ENCODE peak calls at places on chromosomes 3 and 15, in five cellular contexts. R, H, P, S and E are unnamed samples.

GRCh38 chr3:25585361-25586166 is 79.1 kb downstream of the TOP2B start:
- DNase-seq in R (no peak), H (no peak), P (no peak), S (no peak), E (no peak)

GRCh38 chr15:35561308-35561707 is 15.3 kb upstream of the DPH6 start:
- DNase-seq in R (no peak), H (no peak), P (no peak), S (no peak), E (no peak)

GRCh38 chr3:115341208-115341607 is 194.1 kb upstream of the ZBTB20 start:
- DNase-seq in R (no peak), H (no peak), P (no peak), S (no peak), E (no peak)

GRCh38 chr3:155853214-155854146 is 747 bp downstream of the SLC33A1 start:
- DNase-seq in R (peak; percentile 62), H (peak; percentile 73), P (peak; percentile 74), S (peak; percentile 40), E (peak; percentile 43)

GRCh38 chr3:65946438-65946837 is 92.3 kb downstream of the MAGI1 start:
- DNase-seq in R (peak; percentile 64), H (peak; percentile 82), P (no peak), S (peak; percentile 80), E (peak; percentile 25)

GRCh38 chr3:108181172-108181571 is 41.1 kb downstream of the IFT57 start:
- DNase-seq in R (no peak), H (no peak), P (no peak), S (no peak), E (no peak)

GRCh38 chr3:70840106-70840870 is 527.9 kb upstream of the MDFIC2 start:
- DNase-seq in R (no peak), H (no peak), P (peak; percentile 41), S (no peak), E (no peak)

GRCh38 chr3:65741540-65741939 is 297.2 kb downstream of the MAGI1 start:
- DNase-seq in R (no peak), H (no peak), P (no peak), S (no peak), E (no peak)

GRCh38 chr3:61182648-61183047 is 68.6 kb downstream of the FHIT start:
- DNase-seq in R (no peak), H (no peak), P (no peak), S (no peak), E (no peak)

GRCh38 chr3:4310971-4311370 is 7.8 kb downstream of the SETMAR start:
- DNase-seq in R (no peak), H (no peak), P (no peak), S (no peak), E (no peak)

GRCh38 chr3:183449391-183449790 is 21.0 kb upstream of the MCF2L2 start:
- DNase-seq in R (no peak), H (no peak), P (peak; percentile 66), S (no peak), E (no peak)

GRCh38 chr3:134476977-134477376 is 8.8 kb downstream of the ANAPC13 start:
- DNase-seq in R (no peak), H (no peak), P (no peak), S (no peak), E (no peak)

GRCh38 chr15:69648215-69648614 is 195.6 kb downstream of the RPLP1 start:
- DNase-seq in R (no peak), H (no peak), P (no peak), S (no peak), E (no peak)

GRCh38 chr3:46423588-46423987 is 16.5 kb downstream of the CCRL2 start:
- DNase-seq in R (no peak), H (no peak), P (no peak), S (no peak), E (no peak)

GRCh38 chr15:59549339-59549807 is 62.2 kb upstream of the GCNT3 start:
- DNase-seq in R (no peak), H (no peak), P (no peak), S (no peak), E (no peak)

GRCh38 chr3:112007641-112008040 is 8.9 kb downstream of the TAGLN3 start:
- DNase-seq in R (no peak), H (no peak), P (no peak), S (no peak), E (peak; percentile 72)

GRCh38 chr3:131608741-131609140 is 106.0 kb upstream of the MRPL3 start:
- DNase-seq in R (no peak), H (no peak), P (no peak), S (no peak), E (no peak)

GRCh38 chr15:59282515-59283337 is 76.1 kb downstream of the LDHAL6B start:
- DNase-seq in R (no peak), H (no peak), P (peak; percentile 18), S (no peak), E (no peak)

GRCh38 chr3:38028621-38029361 is 651 bp downstream of the PLCD1 start:
- DNase-seq in R (no peak), H (peak; percentile 71), P (peak; percentile 78), S (no peak), E (peak; percentile 50)

GRCh38 chr15:61220125-61220524 is 9.0 kb downstream of the RORA start:
- DNase-seq in R (no peak), H (no peak), P (no peak), S (no peak), E (no peak)

GRCh38 chr15:27175479-27176153 is 204.6 kb downstream of the GABRG3 start:
- DNase-seq in R (no peak), H (no peak), P (no peak), S (no peak), E (no peak)
- H3K9me3 ChIP-seq in R (peaks cover 13% of the 10 kb centered on the region), H (peaks cover 11% of the 10 kb centered on the region), P (no peaks in the 10 kb centered on the region), S (no peaks in the 10 kb centered on the region), E (peaks cover 2% of the 10 kb centered on the region)

DNA sequence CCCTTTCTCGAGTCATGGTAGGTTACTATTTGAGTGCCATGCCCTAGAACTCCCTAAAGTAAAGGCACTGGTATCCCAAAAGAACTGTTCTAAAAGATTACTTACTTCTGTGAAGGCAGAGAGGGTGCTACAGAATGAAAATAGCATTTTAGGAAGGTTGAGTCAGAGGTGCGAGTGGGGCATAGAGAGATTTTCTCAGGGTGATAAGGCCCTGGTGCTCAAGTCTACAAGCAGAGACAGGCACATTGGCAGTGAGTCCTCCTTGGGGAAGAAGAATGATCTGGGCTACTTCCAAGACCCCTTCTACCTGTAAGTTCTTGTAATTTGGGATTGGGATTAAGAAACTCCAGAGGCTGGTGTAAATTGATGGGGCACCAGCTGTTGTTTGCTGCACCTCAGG is 96.7 kb downstream of the AKAP13 start:
- DNase-seq in R (no peak), H (no peak), P (no peak), S (no peak), E (no peak)
- H3K4me3 ChIP-seq in R (no peak overlapping the region), H (no peak overlapping the region), P (no peak overlapping the region), S (no peak overlapping the region), E (no peak overlapping the region)

DNA sequence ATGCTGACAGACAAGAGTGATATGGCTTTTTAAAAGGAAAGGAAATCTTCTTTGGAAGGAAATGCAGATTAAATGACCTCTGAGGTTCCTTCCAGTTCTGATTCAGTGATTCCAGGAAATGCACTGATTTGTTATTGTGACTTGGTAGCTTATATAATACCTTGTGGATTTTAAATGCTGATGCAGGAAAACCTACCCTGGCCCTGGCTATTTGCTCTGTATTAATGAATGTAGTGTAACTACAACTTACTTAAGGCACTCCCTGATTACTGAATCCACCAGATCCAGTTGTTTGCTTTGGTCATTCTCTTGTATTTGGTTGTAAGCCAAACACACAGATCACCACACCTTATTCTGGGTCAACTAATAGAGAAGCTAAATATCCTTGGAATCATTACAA is 322.8 kb downstream of the MEX3B start:
- DNase-seq in R (no peak), H (no peak), P (no peak), S (no peak), E (no peak)
- H3K9me3 ChIP-seq in R (no peaks in the 10 kb centered on the region), H (no peaks in the 10 kb centered on the region), P (peaks cover 22% of the 10 kb centered on the region), S (no peaks in the 10 kb centered on the region), E (no peaks in the 10 kb centered on the region)

DNA sequence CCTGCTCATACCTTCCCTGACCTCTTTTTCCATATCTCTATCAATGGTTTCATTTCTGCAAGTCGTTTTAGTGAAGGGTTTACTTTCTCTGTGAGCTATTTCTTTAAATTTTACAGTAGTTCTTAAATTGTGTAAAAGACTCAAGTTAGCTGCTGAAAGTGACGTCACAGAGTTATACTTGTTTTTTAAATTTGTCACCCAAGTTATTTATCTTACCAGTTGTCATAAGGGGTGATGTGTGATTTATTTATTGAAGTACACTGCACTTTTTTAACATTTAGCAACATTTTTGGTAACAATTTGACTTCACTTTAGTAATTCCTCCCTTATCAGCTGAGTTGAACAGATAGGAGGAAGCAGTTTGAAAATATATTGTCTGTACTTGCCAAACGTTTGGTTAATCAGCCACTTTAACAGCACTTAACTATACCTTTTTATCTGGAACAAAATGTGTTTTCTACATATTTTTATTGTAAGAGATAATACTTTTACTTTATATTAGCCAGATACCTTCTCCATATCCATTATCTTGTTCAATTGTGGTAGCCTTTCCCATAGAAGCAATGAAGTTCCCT is 3.8 kb downstream of the STT3B start:
- DNase-seq in R (no peak), H (no peak), P (no peak), S (no peak), E (no peak)
- H3K4me3 ChIP-seq in R (peak overlapping the region; percentile 90), H (peak overlapping the region; percentile 81), P (peak overlapping the region; percentile 95), S (no peak overlapping the region), E (peak overlapping the region; percentile 2)

DNA sequence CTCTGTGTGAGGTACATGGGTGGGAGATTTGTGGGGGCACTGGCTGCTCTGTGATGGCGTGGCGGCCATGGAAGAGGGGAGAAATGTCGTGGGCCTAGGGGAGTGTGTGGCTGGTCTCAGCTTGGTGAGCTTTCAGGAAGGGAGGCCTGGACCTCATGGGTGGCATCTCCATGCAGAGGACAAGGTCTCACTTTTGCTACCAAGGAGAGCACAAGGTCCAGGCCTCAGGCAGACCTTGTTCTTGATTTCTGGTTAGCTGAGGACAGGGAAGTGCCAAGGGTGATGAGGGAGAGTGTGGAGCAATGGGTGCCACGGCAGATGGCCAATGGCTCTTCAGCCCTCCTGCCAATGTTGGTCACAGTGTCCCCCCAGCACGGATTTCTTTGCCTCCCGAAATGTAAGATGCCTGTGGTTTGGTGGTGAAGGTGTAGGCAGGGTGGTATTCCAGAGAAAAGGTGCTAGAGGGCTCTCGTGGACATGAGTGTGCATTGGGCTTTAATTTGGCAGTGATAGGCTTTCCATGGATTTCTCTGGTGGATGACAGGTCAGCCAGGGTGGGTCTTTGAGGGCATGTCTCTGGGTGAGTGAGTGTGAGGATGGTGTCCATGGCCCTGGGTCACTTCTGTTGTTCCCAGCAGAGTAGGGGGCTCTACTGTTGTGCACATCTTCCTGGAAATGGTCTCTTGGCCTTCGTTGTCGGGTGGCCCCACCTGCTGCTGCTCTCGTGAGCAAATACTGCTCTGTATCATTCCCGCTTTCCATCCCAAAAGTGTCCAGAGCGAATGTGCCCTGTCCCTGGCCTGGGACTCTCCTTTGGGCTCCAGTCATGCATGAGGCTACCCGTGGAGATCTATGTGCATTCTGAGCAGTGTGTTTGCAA is 108.0 kb downstream of the SNRPN start:
- DNase-seq in R (peak; percentile 9), H (no peak), P (no peak), S (no peak), E (no peak)
- H3K9me3 ChIP-seq in R (peaks cover 100% of the 10 kb centered on the region), H (peaks cover 100% of the 10 kb centered on the region), P (peaks cover 23% of the 10 kb centered on the region), S (peaks cover 20% of the 10 kb centered on the region), E (peaks cover 96% of the 10 kb centered on the region)

GRCh38 chr15:29870495-29871151 is 48.4 kb upstream of the TJP1 start:
- DNase-seq in R (no peak), H (no peak), P (peak; percentile 37), S (peak; percentile 25), E (peak; percentile 73)
- H3K4me3 ChIP-seq in R (no peak overlapping the region), H (no peak overlapping the region), P (no peak overlapping the region), S (no peak overlapping the region), E (no peak overlapping the region)